ENCODE peak calls at places on chromosomes 7 and 10, in nine cellular contexts. A, J, K, S, C, V, B, Z and G are unnamed samples.

GRCh38 chr7:51253157-51253556 is 63.5 kb downstream of the COBL start:
- DNase-seq in C (no peak), B (no peak), A (no peak), K (no peak), S (no peak), Z (no peak), J (no peak), V (no peak), G (no peak)

GRCh38 chr10:124619195-124619594 is 125.0 kb downstream of the FAM53B start:
- DNase-seq in Z (no peak), C (no peak), B (no peak), A (no peak), J (no peak), V (no peak), K (peak; percentile 93), S (peak; percentile 80), G (no peak)

GRCh38 chr10:96858706-96859050 is 26.6 kb downstream of the LCOR start:
- DNase-seq in V (no peak), A (no peak), K (no peak), B (no peak), S (no peak), Z (no peak), C (no peak), J (no peak), G (peak; percentile 47)

GRCh38 chr7:104878577-104878976 is 135.4 kb upstream of the KMT2E start:
- DNase-seq in K (no peak), Z (no peak), B (no peak), A (no peak), J (no peak), S (no peak), C (no peak), V (no peak), G (no peak)

GRCh38 chr10:5252177-5253037 is 55.8 kb downstream of the AKR1C4 start:
- DNase-seq in B (peak; percentile 14), Z (no peak), A (no peak), C (no peak), S (peak; percentile 71), V (no peak), J (no peak), K (peak; percentile 4), G (no peak)

GRCh38 chr7:44729949-44730590 is 18.6 kb upstream of the ZMIZ2 start:
- DNase-seq in Z (no peak), J (no peak), K (no peak), A (no peak), B (no peak), S (no peak), V (no peak), C (no peak), G (no peak)

GRCh38 chr7:24574365-24574764 is 1.1 kb downstream of the PALS2 start:
- DNase-seq in K (no peak), Z (no peak), S (no peak), J (no peak), B (peak; percentile 17), V (no peak), C (no peak), A (no peak), G (no peak)

GRCh38 chr10:99435986-99436633 is 5.7 kb upstream of the GOT1 start:
- DNase-seq in V (no peak), S (peak; percentile 58), C (no peak), A (no peak), K (peak; percentile 70), B (peak; percentile 33), J (no peak), Z (no peak), G (peak; percentile 81)

GRCh38 chr7:12220321-12221046 is 9.4 kb downstream of the TMEM106B start:
- DNase-seq in J (no peak), K (no peak), V (no peak), A (no peak), C (no peak), Z (no peak), S (no peak), B (no peak), G (no peak)